ENCODE peak calls at places on chromosomes 6 and 20, in five cellular contexts. L, P, V, W and N are unnamed samples.

GRCh38 chr20:41167118-41167470 is 29.8 kb downstream of the PLCG1 start:
- DNase-seq in L (no peak), P (no peak), V (no peak), W (no peak), N (no peak)

GRCh38 chr6:52641388-52641787 is 29.5 kb upstream of the TMEM14A start:
- DNase-seq in L (no peak), P (no peak), V (no peak), W (no peak), N (no peak)

GRCh38 chr6:116030745-116031144 is 29.9 kb downstream of the FRK start:
- DNase-seq in L (no peak), P (no peak), V (no peak), W (no peak), N (no peak)

GRCh38 chr6:22828179-22829062 is 259.1 kb downstream of the HDGFL1 start:
- DNase-seq in L (peak), P (peak), V (peak), W (peak), N (peak)

GRCh38 chr20:37992802-37993538 is 40.3 kb downstream of the TTI1 start:
- DNase-seq in L (peak), P (peak), V (no peak), W (peak), N (no peak)

GRCh38 chr6:44135173-44135748 is 7.9 kb downstream of the TMEM63B start:
- DNase-seq in L (no peak), P (no peak), V (no peak), W (no peak), N (no peak)

GRCh38 chr20:44866703-44867335 is 18.7 kb upstream of the YWHAB start:
- DNase-seq in L (no peak), P (no peak), V (no peak), W (no peak), N (no peak)

GRCh38 chr6:105624055-105624454 is 221.2 kb upstream of the PREP start:
- DNase-seq in L (no peak), P (no peak), V (no peak), W (no peak), N (no peak)